ENCODE peak calls at places on chromosomes 1 and 21, in five cellular contexts. S, M, Q, A and L are unnamed samples.
A peak's percentile ranks its signal among the peaks of the same experiment; 100 is the strongest.

GRCh38 chr1:29297476-29297875 is 61.2 kb downstream of the PTPRU start:
- DNase-seq in S (no peak), Q (no peak), M (no peak), A (no peak), L (no peak)

GRCh38 chr1:191240925-191241324 is 763.3 kb upstream of the BRINP3 start:
- DNase-seq in S (peak; percentile 9), A (no peak), Q (no peak), M (no peak), L (peak; percentile 58)

GRCh38 chr21:21384977-21385376 is 386.8 kb downstream of the NCAM2 start:
- DNase-seq in S (no peak), M (no peak), Q (no peak), A (no peak), L (no peak)

GRCh38 chr1:99858881-99859280 is 8.7 kb downstream of the AGL start:
- DNase-seq in M (no peak), Q (no peak), S (no peak), A (no peak), L (no peak)

GRCh38 chr1:157968951-157969350 is 24.5 kb upstream of the KIRREL1 start:
- DNase-seq in M (no peak), Q (peak; percentile 86), S (peak; percentile 93), A (peak; percentile 32), L (peak; percentile 88)

GRCh38 chr1:11434506-11434905 is 44.4 kb upstream of the DISP3 start:
- DNase-seq in M (no peak), A (no peak), Q (no peak), S (no peak), L (no peak)

GRCh38 chr1:54865238-54866073 is 21.5 kb downstream of the DHCR24 start:
- DNase-seq in Q (peak; percentile 76), A (no peak), S (no peak), M (no peak), L (no peak)

GRCh38 chr1:100430368-100430767 is 78.1 kb downstream of the CDC14A start:
- DNase-seq in M (no peak), S (no peak), A (no peak), Q (no peak), L (no peak)